ENCODE peak calls at places on chromosomes 1 and 21, in four cellular contexts. One of them, this sample, is unnamed.

GRCh38 chr1:237542525-237543418 is 347.9 kb downstream of the ZP4 start:
- DNase-seq in endothelial cell: no peak
- DNase-seq in fibroblast of lung: no peak
- DNase-seq in AG04449: no peak
- DNase-seq in this sample: no peak

GRCh38 chr1:14267991-14268390 is 330.5 kb upstream of the KAZN start:
- DNase-seq in endothelial cell: no peak
- DNase-seq in fibroblast of lung: no peak
- DNase-seq in AG04449: no peak
- DNase-seq in this sample: no peak

GRCh38 chr1:58576727-58577675 is at the start of gene TACSTD2:
- DNase-seq in endothelial cell: peak
- DNase-seq in fibroblast of lung: no peak
- DNase-seq in AG04449: no peak
- DNase-seq in this sample: peak

GRCh38 chr1:80059940-80060339 is 1053.4 kb upstream of the ADGRL4 start:
- DNase-seq in endothelial cell: no peak
- DNase-seq in fibroblast of lung: no peak
- DNase-seq in AG04449: no peak
- DNase-seq in this sample: no peak

GRCh38 chr1:118871510-118872240 is 116.5 kb downstream of the TBX15 start:
- DNase-seq in endothelial cell: no peak
- DNase-seq in fibroblast of lung: no peak
- DNase-seq in AG04449: no peak
- DNase-seq in this sample: no peak

GRCh38 chr1:59569198-59569597 is 245.6 kb upstream of the HOOK1 start:
- DNase-seq in endothelial cell: no peak
- DNase-seq in fibroblast of lung: no peak
- DNase-seq in AG04449: no peak
- DNase-seq in this sample: no peak

GRCh38 chr21:45248893-45249381 is 38.8 kb downstream of the POFUT2 start:
- DNase-seq in endothelial cell: no peak
- DNase-seq in fibroblast of lung: peak
- DNase-seq in AG04449: no peak
- DNase-seq in this sample: no peak

GRCh38 chr1:232793944-232794343 is 11.3 kb upstream of the MAP10 start:
- DNase-seq in endothelial cell: no peak
- DNase-seq in fibroblast of lung: peak
- DNase-seq in AG04449: peak
- DNase-seq in this sample: no peak

GRCh38 chr1:175191654-175192053 is 922 bp downstream of the KIAA0040 start:
- DNase-seq in endothelial cell: no peak
- DNase-seq in fibroblast of lung: no peak
- DNase-seq in AG04449: no peak
- DNase-seq in this sample: no peak

GRCh38 chr1:66182551-66183178 is 351.3 kb upstream of the SGIP1 start:
- DNase-seq in endothelial cell: no peak
- DNase-seq in fibroblast of lung: peak
- DNase-seq in AG04449: peak
- DNase-seq in this sample: no peak

GRCh38 chr21:41722052-41723018 is 44.5 kb downstream of the RIPK4 start:
- DNase-seq in endothelial cell: no peak
- DNase-seq in fibroblast of lung: no peak
- DNase-seq in AG04449: no peak
- DNase-seq in this sample: no peak
- TF ChIP-seq CTCF in endothelial cell: no peak
- TF ChIP-seq CTCF in fibroblast of lung: no peak
- TF ChIP-seq CTCF in AG04449: no peak
- TF ChIP-seq CTCF in this sample: no peak

GRCh38 chr1:217630711-217631591 is at the start of the genes GPATCH2 and SPATA17:
- DNase-seq in endothelial cell: peak
- DNase-seq in fibroblast of lung: peak
- DNase-seq in AG04449: peak
- DNase-seq in this sample: peak
- TF ChIP-seq CTCF in endothelial cell: no peak
- TF ChIP-seq CTCF in fibroblast of lung: no peak
- TF ChIP-seq CTCF in AG04449: peak
- TF ChIP-seq CTCF in this sample: no peak

DNA sequence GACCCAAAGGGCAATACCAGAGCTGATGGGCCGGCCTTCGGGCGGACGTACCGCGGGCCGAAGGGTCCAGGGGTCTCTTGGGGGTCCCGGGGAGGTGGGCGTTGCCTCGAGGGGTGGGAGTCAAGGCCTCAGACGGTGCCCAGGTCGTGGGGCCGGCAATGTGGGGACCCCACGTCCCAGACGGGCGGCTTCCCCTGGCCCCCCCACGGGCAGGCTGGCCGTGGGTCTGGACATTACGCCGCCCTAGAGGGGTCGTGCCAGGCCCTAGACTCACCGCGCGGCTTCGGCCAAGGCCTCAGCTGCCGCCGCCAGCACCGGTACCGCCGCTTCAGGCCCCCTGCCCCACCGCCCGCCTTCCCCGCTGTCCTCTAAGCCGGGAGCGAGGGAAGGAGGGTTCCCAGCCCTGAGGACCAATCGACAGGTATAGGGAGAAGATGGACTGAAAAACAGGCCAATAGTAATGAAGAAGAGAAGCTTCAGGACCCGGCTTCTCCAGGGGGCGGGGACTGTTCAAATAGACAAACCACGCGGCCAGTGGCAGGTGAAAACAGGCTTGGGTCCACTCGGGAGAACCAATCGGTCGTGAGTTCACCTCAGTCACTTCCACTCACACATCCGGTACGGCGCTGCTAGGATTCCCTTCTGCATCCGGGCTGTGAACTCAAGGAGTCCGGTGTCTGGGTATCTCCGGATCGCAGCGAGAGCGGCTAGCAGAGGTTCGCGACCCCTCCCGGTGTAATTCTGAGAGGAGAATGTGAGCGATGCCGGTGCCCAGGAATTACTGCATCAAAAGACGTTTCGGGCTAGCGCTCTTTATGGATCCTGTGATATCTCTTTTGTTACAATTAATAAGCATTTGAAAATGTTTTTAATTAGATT is at the start of gene MTOR:
- DNase-seq in endothelial cell: peak
- DNase-seq in fibroblast of lung: peak
- DNase-seq in AG04449: peak
- DNase-seq in this sample: peak
- TF ChIP-seq CTCF in endothelial cell: no peak
- TF ChIP-seq CTCF in fibroblast of lung: no peak
- TF ChIP-seq CTCF in AG04449: peak
- TF ChIP-seq CTCF in this sample: no peak

DNA sequence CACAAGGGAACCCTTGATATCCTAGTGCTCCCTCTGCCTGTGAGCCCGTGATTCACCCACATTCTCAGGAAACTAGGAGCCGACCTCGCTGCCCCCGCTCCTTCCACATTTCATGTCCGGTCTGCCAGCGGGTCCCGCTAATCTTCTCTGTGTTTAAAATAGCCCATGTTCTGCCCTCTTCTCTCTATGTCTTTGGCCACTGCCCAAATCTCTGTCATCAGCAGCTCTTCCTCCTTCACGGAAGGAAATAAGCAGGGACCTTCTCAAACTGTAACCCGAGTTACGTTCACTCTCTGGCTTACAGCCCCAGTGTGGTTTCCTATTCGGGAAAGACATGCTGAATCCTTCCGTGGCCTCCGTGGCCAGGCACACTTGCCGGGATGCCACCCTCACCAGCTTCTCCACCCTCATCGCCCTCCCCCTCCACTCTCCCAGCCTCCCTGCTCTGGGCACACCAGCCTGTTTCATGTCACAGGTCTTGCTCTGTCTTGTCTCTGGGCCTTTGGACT is 21.1 kb upstream of the UBXN10 start:
- DNase-seq in endothelial cell: no peak
- DNase-seq in fibroblast of lung: peak
- DNase-seq in AG04449: no peak
- DNase-seq in this sample: no peak
- TF ChIP-seq CTCF in endothelial cell: no peak
- TF ChIP-seq CTCF in fibroblast of lung: no peak
- TF ChIP-seq CTCF in AG04449: no peak
- TF ChIP-seq CTCF in this sample: no peak

GRCh38 chr1:63921357-63921756 is 147.5 kb downstream of the ROR1 start:
- DNase-seq in endothelial cell: no peak
- DNase-seq in fibroblast of lung: no peak
- DNase-seq in AG04449: no peak
- DNase-seq in this sample: no peak

GRCh38 chr1:63922848-63923247 is 149.0 kb downstream of the ROR1 start:
- DNase-seq in endothelial cell: no peak
- DNase-seq in fibroblast of lung: no peak
- DNase-seq in AG04449: no peak
- DNase-seq in this sample: no peak

GRCh38 chr1:63918395-63918945 is 144.7 kb downstream of the ROR1 start:
- DNase-seq in endothelial cell: no peak
- DNase-seq in fibroblast of lung: peak
- DNase-seq in AG04449: no peak
- DNase-seq in this sample: no peak

GRCh38 chr1:63917571-63918394 is 144.0 kb downstream of the ROR1 start:
- DNase-seq in endothelial cell: peak
- DNase-seq in fibroblast of lung: no peak
- DNase-seq in AG04449: no peak
- DNase-seq in this sample: peak

GRCh38 chr1:63920154-63921117 is 146.6 kb downstream of the ROR1 start:
- DNase-seq in endothelial cell: no peak
- DNase-seq in fibroblast of lung: peak
- DNase-seq in AG04449: peak
- DNase-seq in this sample: no peak
- TF ChIP-seq CTCF in endothelial cell: no peak
- TF ChIP-seq CTCF in fibroblast of lung: peak
- TF ChIP-seq CTCF in AG04449: peak
- TF ChIP-seq CTCF in this sample: no peak

GRCh38 chr1:4430406-4431404 is 223.7 kb upstream of the AJAP1 start:
- DNase-seq in endothelial cell: no peak
- DNase-seq in fibroblast of lung: no peak
- DNase-seq in AG04449: no peak
- DNase-seq in this sample: no peak
- TF ChIP-seq CTCF in endothelial cell: no peak
- TF ChIP-seq CTCF in fibroblast of lung: no peak
- TF ChIP-seq CTCF in AG04449: no peak
- TF ChIP-seq CTCF in this sample: no peak

GRCh38 chr1:30353637-30354036 is 369.7 kb downstream of the MATN1 start:
- DNase-seq in endothelial cell: no peak
- DNase-seq in fibroblast of lung: peak
- DNase-seq in AG04449: no peak
- DNase-seq in this sample: no peak
- TF ChIP-seq CTCF in endothelial cell: no peak
- TF ChIP-seq CTCF in fibroblast of lung: peak
- TF ChIP-seq CTCF in AG04449: peak
- TF ChIP-seq CTCF in this sample: peak

GRCh38 chr1:152022521-152022920 is 14.3 kb downstream of the S100A11 start:
- DNase-seq in endothelial cell: no peak
- DNase-seq in fibroblast of lung: no peak
- DNase-seq in AG04449: no peak
- DNase-seq in this sample: no peak

GRCh38 chr1:152014943-152015342 is 21.3 kb upstream of the S100A10 start:
- DNase-seq in endothelial cell: no peak
- DNase-seq in fibroblast of lung: no peak
- DNase-seq in AG04449: no peak
- DNase-seq in this sample: no peak

GRCh38 chr1:152021557-152021956 is 15.2 kb downstream of the S100A11 start:
- DNase-seq in endothelial cell: no peak
- DNase-seq in fibroblast of lung: no peak
- DNase-seq in AG04449: no peak
- DNase-seq in this sample: no peak

GRCh38 chr1:152015766-152016165 is 21.0 kb downstream of the S100A11 start:
- DNase-seq in endothelial cell: no peak
- DNase-seq in fibroblast of lung: no peak
- DNase-seq in AG04449: no peak
- DNase-seq in this sample: no peak

DNA sequence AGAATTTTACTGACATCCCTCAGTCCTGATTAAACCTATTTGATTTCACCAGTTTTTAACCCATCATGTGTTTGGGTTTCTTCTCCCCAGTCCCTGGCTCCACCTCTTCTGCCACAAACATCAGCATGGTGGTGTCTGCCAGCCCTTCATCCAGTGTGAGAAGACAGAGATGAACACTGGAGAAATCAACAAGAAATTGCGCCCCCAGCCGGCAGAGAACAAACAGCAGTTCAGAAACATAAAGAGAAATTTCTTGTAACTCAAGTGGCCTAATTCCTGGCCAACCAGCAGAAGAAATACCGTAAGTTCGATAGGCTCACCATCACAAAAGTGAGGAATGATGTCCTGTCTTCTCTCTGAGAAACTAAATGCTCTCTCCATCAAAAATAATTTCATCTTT is 18.3 kb downstream of the S100A11 start:
- DNase-seq in endothelial cell: peak
- DNase-seq in fibroblast of lung: no peak
- DNase-seq in AG04449: no peak
- DNase-seq in this sample: peak
- TF ChIP-seq CTCF in endothelial cell: peak
- TF ChIP-seq CTCF in fibroblast of lung: peak
- TF ChIP-seq CTCF in AG04449: peak
- TF ChIP-seq CTCF in this sample: peak

GRCh38 chr1:2415801-2416208 is 3.4 kb upstream of the PEX10 start:
- DNase-seq in endothelial cell: no peak
- DNase-seq in fibroblast of lung: no peak
- DNase-seq in AG04449: no peak
- DNase-seq in this sample: no peak
- TF ChIP-seq CTCF in endothelial cell: no peak
- TF ChIP-seq CTCF in fibroblast of lung: no peak
- TF ChIP-seq CTCF in AG04449: no peak
- TF ChIP-seq CTCF in this sample: no peak